ENCODE peak calls at places on chromosome 3, in eight cellular contexts. One of them, this sample, is unnamed. For H3K4me1, the result is how much of the 10 kb centered on the place peaks cover.

GRCh38 chr3:166510382-166510781 is 673.2 kb upstream of the BCHE start:
- DNase-seq in naive thymus-derived CD4-positive, alpha-beta T cell: no peak
- DNase-seq in colonic mucosa: no peak
- DNase-seq in OCI-LY7: no peak
- DNase-seq in pancreas: no peak
- DNase-seq in left lung: no peak
- DNase-seq in cardiac muscle cell: no peak
- DNase-seq in SJSA1: no peak
- DNase-seq in this sample: no peak

GRCh38 chr3:49712631-49713317 is 6.7 kb downstream of the AMIGO3 start:
- DNase-seq in naive thymus-derived CD4-positive, alpha-beta T cell: no peak
- DNase-seq in left lung: no peak
- DNase-seq in OCI-LY7: no peak
- DNase-seq in pancreas: no peak
- DNase-seq in SJSA1: no peak
- DNase-seq in cardiac muscle cell: no peak
- DNase-seq in colonic mucosa: no peak
- DNase-seq in this sample: no peak

GRCh38 chr3:133394561-133395311 is 5.1 kb upstream of the BFSP2 start:
- DNase-seq in naive thymus-derived CD4-positive, alpha-beta T cell: no peak
- DNase-seq in colonic mucosa: no peak
- DNase-seq in OCI-LY7: no peak
- DNase-seq in SJSA1: peak
- DNase-seq in cardiac muscle cell: no peak
- DNase-seq in pancreas: no peak
- DNase-seq in left lung: no peak
- DNase-seq in this sample: no peak

GRCh38 chr3:113265281-113265680 is 53.9 kb downstream of the BOC start:
- DNase-seq in pancreas: no peak
- DNase-seq in left lung: no peak
- DNase-seq in colonic mucosa: no peak
- DNase-seq in naive thymus-derived CD4-positive, alpha-beta T cell: no peak
- DNase-seq in SJSA1: no peak
- DNase-seq in OCI-LY7: no peak
- DNase-seq in cardiac muscle cell: no peak
- DNase-seq in this sample: no peak

GRCh38 chr3:177256991-177257390 is 59.7 kb upstream of the TBL1XR1 start:
- DNase-seq in colonic mucosa: no peak
- DNase-seq in OCI-LY7: no peak
- DNase-seq in naive thymus-derived CD4-positive, alpha-beta T cell: no peak
- DNase-seq in cardiac muscle cell: peak
- DNase-seq in left lung: no peak
- DNase-seq in SJSA1: no peak
- DNase-seq in pancreas: no peak
- DNase-seq in this sample: no peak

GRCh38 chr3:127036209-127037020 is 53.5 kb downstream of the PLXNA1 start:
- DNase-seq in naive thymus-derived CD4-positive, alpha-beta T cell: no peak
- DNase-seq in colonic mucosa: peak
- DNase-seq in left lung: no peak
- DNase-seq in SJSA1: no peak
- DNase-seq in pancreas: no peak
- DNase-seq in cardiac muscle cell: no peak
- DNase-seq in OCI-LY7: no peak
- DNase-seq in this sample: no peak

GRCh38 chr3:100682056-100682853 is 27.0 kb upstream of the TFG start:
- DNase-seq in colonic mucosa: no peak
- DNase-seq in cardiac muscle cell: peak
- DNase-seq in SJSA1: no peak
- DNase-seq in left lung: no peak
- DNase-seq in naive thymus-derived CD4-positive, alpha-beta T cell: no peak
- DNase-seq in OCI-LY7: no peak
- DNase-seq in pancreas: no peak
- DNase-seq in this sample: no peak

GRCh38 chr3:153469162-153469561 is 307.1 kb downstream of the RAP2B start:
- DNase-seq in pancreas: no peak
- DNase-seq in colonic mucosa: no peak
- DNase-seq in cardiac muscle cell: no peak
- DNase-seq in left lung: no peak
- DNase-seq in SJSA1: no peak
- DNase-seq in OCI-LY7: no peak
- DNase-seq in naive thymus-derived CD4-positive, alpha-beta T cell: no peak
- DNase-seq in this sample: no peak

GRCh38 chr3:16468114-16469098 is 45.1 kb downstream of the RFTN1 start:
- DNase-seq in colonic mucosa: no peak
- DNase-seq in left lung: no peak
- DNase-seq in SJSA1: no peak
- DNase-seq in cardiac muscle cell: no peak
- DNase-seq in naive thymus-derived CD4-positive, alpha-beta T cell: peak
- DNase-seq in pancreas: no peak
- DNase-seq in OCI-LY7: no peak
- DNase-seq in this sample: no peak

GRCh38 chr3:193554790-193555189 is at the start of gene ATP13A4:
- DNase-seq in left lung: peak
- DNase-seq in naive thymus-derived CD4-positive, alpha-beta T cell: no peak
- DNase-seq in colonic mucosa: peak
- DNase-seq in pancreas: peak
- DNase-seq in SJSA1: no peak
- DNase-seq in OCI-LY7: no peak
- DNase-seq in cardiac muscle cell: no peak
- DNase-seq in this sample: no peak

GRCh38 chr3:11053926-11054503 is 61.5 kb downstream of the SLC6A1 start:
- DNase-seq in pancreas: no peak
- DNase-seq in OCI-LY7: no peak
- DNase-seq in left lung: no peak
- DNase-seq in colonic mucosa: no peak
- DNase-seq in naive thymus-derived CD4-positive, alpha-beta T cell: no peak
- DNase-seq in cardiac muscle cell: no peak
- DNase-seq in SJSA1: no peak
- DNase-seq in this sample: no peak

GRCh38 chr3:150346956-150347863 is 60.9 kb upstream of the TSC22D2 start:
- DNase-seq in SJSA1: no peak
- DNase-seq in pancreas: no peak
- DNase-seq in OCI-LY7: no peak
- DNase-seq in colonic mucosa: no peak
- DNase-seq in left lung: no peak
- DNase-seq in cardiac muscle cell: no peak
- DNase-seq in naive thymus-derived CD4-positive, alpha-beta T cell: no peak
- DNase-seq in this sample: no peak

GRCh38 chr3:85574306-85574705 is 615.5 kb downstream of the CADM2 start:
- DNase-seq in naive thymus-derived CD4-positive, alpha-beta T cell: no peak
- DNase-seq in cardiac muscle cell: no peak
- DNase-seq in SJSA1: no peak
- DNase-seq in left lung: no peak
- DNase-seq in colonic mucosa: no peak
- DNase-seq in OCI-LY7: no peak
- DNase-seq in pancreas: no peak
- DNase-seq in this sample: no peak

DNA sequence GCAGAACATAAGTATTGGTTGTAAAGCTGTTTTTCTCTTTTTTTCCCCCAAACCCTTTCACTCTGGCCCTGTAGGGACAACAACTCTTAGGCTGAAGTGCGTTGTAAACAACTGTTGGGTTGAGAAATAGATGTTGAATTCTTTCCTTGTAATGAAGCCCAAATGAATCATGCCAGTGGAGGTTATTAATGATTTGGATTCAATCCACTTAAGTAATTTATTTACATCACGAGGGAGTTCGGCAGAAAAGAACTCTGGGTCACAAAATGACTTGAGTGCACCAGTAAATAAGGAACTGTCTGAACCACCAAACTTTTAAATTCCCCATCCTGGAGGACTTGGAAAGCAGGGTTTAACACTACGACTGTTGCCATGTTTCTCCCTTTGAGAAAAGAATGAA is 218.9 kb downstream of the PDZRN3 start:
- DNase-seq in left lung: no peak
- DNase-seq in colonic mucosa: no peak
- DNase-seq in cardiac muscle cell: peak
- DNase-seq in naive thymus-derived CD4-positive, alpha-beta T cell: no peak
- DNase-seq in pancreas: no peak
- DNase-seq in SJSA1: no peak
- DNase-seq in OCI-LY7: no peak
- DNase-seq in this sample: no peak
- H3K4me1 ChIP-seq in left lung: under half
- H3K4me1 ChIP-seq in colonic mucosa: under half
- H3K4me1 ChIP-seq in cardiac muscle cell: under half
- H3K4me1 ChIP-seq in naive thymus-derived CD4-positive, alpha-beta T cell: under half
- H3K4me1 ChIP-seq in pancreas: under half
- H3K4me1 ChIP-seq in SJSA1: under half
- H3K4me1 ChIP-seq in OCI-LY7: under half
- H3K4me1 ChIP-seq in this sample: under half

DNA sequence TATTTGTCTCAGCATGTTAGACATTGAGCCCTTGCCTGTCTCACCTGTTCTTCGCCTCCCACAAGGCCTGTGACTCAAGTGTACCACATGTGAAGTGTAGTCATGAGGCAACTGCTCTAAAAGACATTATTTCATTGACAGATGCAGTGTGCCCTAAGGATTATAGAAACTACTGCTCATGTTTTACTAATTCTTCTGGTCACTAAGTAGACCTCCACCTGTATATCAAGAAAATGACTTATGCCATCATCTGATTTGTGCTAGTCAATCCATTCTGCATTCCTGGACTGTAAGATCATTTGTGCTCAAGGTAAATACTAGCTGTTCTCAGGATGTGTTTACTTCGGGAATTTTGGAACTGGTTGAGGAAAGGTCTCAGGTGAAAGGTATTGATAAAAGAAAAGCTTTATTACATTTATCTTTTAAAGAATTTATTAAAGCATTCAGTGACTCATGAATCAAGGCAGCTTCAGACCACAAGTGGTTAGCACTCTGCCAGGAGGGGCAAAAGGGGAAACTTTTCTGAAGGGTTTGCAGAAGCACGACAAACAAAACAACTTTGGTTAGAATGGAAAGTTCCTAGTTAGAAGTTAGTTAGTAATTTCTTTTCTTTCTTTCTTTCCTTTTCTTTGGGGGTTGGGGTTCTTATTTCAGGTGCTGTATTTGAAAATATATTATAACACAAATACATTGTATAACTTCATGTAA is 465.3 kb upstream of the CBLB start:
- DNase-seq in colonic mucosa: no peak
- DNase-seq in pancreas: no peak
- DNase-seq in naive thymus-derived CD4-positive, alpha-beta T cell: no peak
- DNase-seq in cardiac muscle cell: peak
- DNase-seq in SJSA1: no peak
- DNase-seq in OCI-LY7: no peak
- DNase-seq in left lung: peak
- DNase-seq in this sample: no peak
- H3K4me1 ChIP-seq in colonic mucosa: under half
- H3K4me1 ChIP-seq in pancreas: under half
- H3K4me1 ChIP-seq in naive thymus-derived CD4-positive, alpha-beta T cell: under half
- H3K4me1 ChIP-seq in cardiac muscle cell: under half
- H3K4me1 ChIP-seq in SJSA1: under half
- H3K4me1 ChIP-seq in OCI-LY7: under half
- H3K4me1 ChIP-seq in left lung: under half
- H3K4me1 ChIP-seq in this sample: under half

DNA sequence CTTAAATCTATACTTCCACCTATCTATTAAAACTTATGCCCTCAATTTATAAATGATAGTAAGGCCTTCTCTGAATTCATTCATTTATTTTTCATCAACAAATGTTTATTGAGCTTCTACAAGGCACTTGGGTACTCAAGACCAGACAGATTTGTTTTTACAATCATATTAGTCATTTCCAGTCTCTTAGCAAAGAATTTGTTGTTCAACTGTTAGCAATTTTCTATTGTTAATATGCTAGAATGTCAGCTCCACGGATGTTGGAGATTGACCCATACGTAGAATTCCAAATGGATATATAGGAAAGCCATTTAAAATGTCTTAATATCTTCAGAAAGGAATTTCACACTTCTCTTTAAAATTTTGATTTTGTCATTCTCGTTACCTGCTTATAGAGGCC is 36.7 kb downstream of the ZBTB38 start:
- DNase-seq in left lung: no peak
- DNase-seq in cardiac muscle cell: peak
- DNase-seq in naive thymus-derived CD4-positive, alpha-beta T cell: no peak
- DNase-seq in SJSA1: peak
- DNase-seq in colonic mucosa: no peak
- DNase-seq in OCI-LY7: no peak
- DNase-seq in pancreas: no peak
- DNase-seq in this sample: no peak
- H3K4me1 ChIP-seq in left lung: under half
- H3K4me1 ChIP-seq in cardiac muscle cell: under half
- H3K4me1 ChIP-seq in naive thymus-derived CD4-positive, alpha-beta T cell: half or more
- H3K4me1 ChIP-seq in SJSA1: half or more
- H3K4me1 ChIP-seq in colonic mucosa: under half
- H3K4me1 ChIP-seq in OCI-LY7: under half
- H3K4me1 ChIP-seq in pancreas: under half
- H3K4me1 ChIP-seq in this sample: under half

GRCh38 chr3:5014431-5014830 is 35.2 kb downstream of the BHLHE40 start:
- DNase-seq in SJSA1: no peak
- DNase-seq in left lung: no peak
- DNase-seq in cardiac muscle cell: no peak
- DNase-seq in naive thymus-derived CD4-positive, alpha-beta T cell: no peak
- DNase-seq in OCI-LY7: no peak
- DNase-seq in colonic mucosa: no peak
- DNase-seq in pancreas: no peak
- DNase-seq in this sample: no peak

GRCh38 chr3:5017953-5018531 is 38.8 kb downstream of the BHLHE40 start:
- DNase-seq in pancreas: no peak
- DNase-seq in cardiac muscle cell: peak
- DNase-seq in naive thymus-derived CD4-positive, alpha-beta T cell: no peak
- DNase-seq in OCI-LY7: no peak
- DNase-seq in colonic mucosa: peak
- DNase-seq in SJSA1: peak
- DNase-seq in left lung: no peak
- DNase-seq in this sample: no peak

GRCh38 chr3:5019411-5020261 is 40.4 kb downstream of the BHLHE40 start:
- DNase-seq in SJSA1: no peak
- DNase-seq in pancreas: no peak
- DNase-seq in colonic mucosa: peak
- DNase-seq in naive thymus-derived CD4-positive, alpha-beta T cell: peak
- DNase-seq in left lung: peak
- DNase-seq in OCI-LY7: no peak
- DNase-seq in cardiac muscle cell: no peak
- DNase-seq in this sample: peak

GRCh38 chr3:5015056-5015455 is 35.8 kb downstream of the BHLHE40 start:
- DNase-seq in naive thymus-derived CD4-positive, alpha-beta T cell: no peak
- DNase-seq in colonic mucosa: no peak
- DNase-seq in SJSA1: no peak
- DNase-seq in cardiac muscle cell: no peak
- DNase-seq in OCI-LY7: no peak
- DNase-seq in left lung: no peak
- DNase-seq in pancreas: no peak
- DNase-seq in this sample: no peak

GRCh38 chr3:5016218-5017161 is 37.3 kb downstream of the BHLHE40 start:
- DNase-seq in naive thymus-derived CD4-positive, alpha-beta T cell: no peak
- DNase-seq in colonic mucosa: peak
- DNase-seq in cardiac muscle cell: peak
- DNase-seq in left lung: peak
- DNase-seq in pancreas: peak
- DNase-seq in OCI-LY7: peak
- DNase-seq in SJSA1: peak
- DNase-seq in this sample: peak
- H3K4me1 ChIP-seq in naive thymus-derived CD4-positive, alpha-beta T cell: under half
- H3K4me1 ChIP-seq in colonic mucosa: under half
- H3K4me1 ChIP-seq in cardiac muscle cell: under half
- H3K4me1 ChIP-seq in left lung: under half
- H3K4me1 ChIP-seq in pancreas: under half
- H3K4me1 ChIP-seq in OCI-LY7: under half
- H3K4me1 ChIP-seq in SJSA1: half or more
- H3K4me1 ChIP-seq in this sample: under half